ENCODE peak calls at places on chromosomes 16 and 17, in five cellular contexts. S is left cardiac atrium; I is activated CD4-positive, alpha-beta T cell treated with anti-CD3 and anti-CD28 coated beads, Interleukin-2, amount 50 U/mL, for 48 hours; D is CD4-positive, alpha-beta memory T cell; O is cardiac septum. K is an unnamed sample.

GRCh38 chr16:73254983-73255382 is 207.1 kb upstream of the ZFHX3 start:
- DNase-seq in I (no peak), D (no peak), S (no peak), O (no peak), K (no peak)

GRCh38 chr16:77271532-77272426 is 72.6 kb downstream of the SYCE1L start:
- DNase-seq in O (no peak), S (no peak), D (no peak), I (no peak), K (no peak)

GRCh38 chr17:83058478-83059167 is 20.8 kb upstream of the METRNL start:
- DNase-seq in D (no peak), I (no peak), S (peak; percentile 11), O (peak; percentile 63), K (no peak)

GRCh38 chr16:154223-155030 is 2.0 kb downstream of the HBZ start:
- DNase-seq in S (no peak), I (no peak), O (no peak), D (no peak), K (no peak)

GRCh38 chr17:63511331-63511730 is 11.8 kb upstream of the KCNH6 start:
- DNase-seq in O (no peak), I (no peak), S (no peak), D (no peak), K (no peak)

GRCh38 chr16:52929478-52929877 is 123.2 kb downstream of the CHD9NB start:
- DNase-seq in I (no peak), D (no peak), S (no peak), O (no peak), K (no peak)

GRCh38 chr16:56311208-56312027 is 113.9 kb downstream of the AMFR start:
- DNase-seq in D (no peak), O (no peak), S (no peak), I (no peak), K (peak; percentile 90)

GRCh38 chr16:27779719-27780161 is 229.8 kb downstream of the KATNIP start:
- DNase-seq in S (peak; percentile 41), D (no peak), I (no peak), O (no peak), K (no peak)

GRCh38 chr17:17851101-17851500 is 14.3 kb upstream of the SREBF1 start:
- DNase-seq in S (no peak), I (no peak), D (no peak), O (no peak), K (no peak)

GRCh38 chr17:48819466-48819865 is 2.4 kb upstream of the TTLL6 start:
- DNase-seq in S (no peak), O (no peak), I (no peak), D (no peak), K (no peak)

GRCh38 chr17:49715717-49716279 is 8.0 kb upstream of the SLC35B1 start:
- DNase-seq in O (no peak), D (peak; percentile 80), I (peak; percentile 57), S (no peak), K (peak; percentile 67)

GRCh38 chr16:15708096-15708495 is 58.1 kb downstream of the NDE1 start:
- DNase-seq in I (no peak), D (no peak), O (no peak), S (no peak), K (no peak)

GRCh38 chr16:81832801-81833547 is 53.9 kb downstream of the PLCG2 start:
- DNase-seq in I (no peak), D (no peak), O (peak; percentile 79), S (no peak), K (no peak)

K was measured in COR-L47.